ENCODE peak calls at places on chromosomes 4 and X, in four cellular contexts. One of them, this sample, is unnamed.
A peak's percentile ranks its signal among the peaks of the same experiment; 100 is the strongest.

GRCh38 chr4:41199788-41200187 is 14.6 kb downstream of the APBB2 start:
- DNase-seq in colonic mucosa: no peak
- DNase-seq in cardiac muscle cell: no peak
- DNase-seq in breast epithelium: no peak
- DNase-seq in this sample: no peak

GRCh38 chrX:53422915-53423268 is 219 bp downstream of the RIBC1 start:
- DNase-seq in cardiac muscle cell: no peak
- DNase-seq in breast epithelium: no peak
- DNase-seq in colonic mucosa: no peak
- DNase-seq in this sample: no peak

GRCh38 chr4:100557306-100557705 is 39.5 kb upstream of the EMCN start:
- DNase-seq in colonic mucosa: no peak
- DNase-seq in breast epithelium: no peak
- DNase-seq in cardiac muscle cell: no peak
- DNase-seq in this sample: no peak

GRCh38 chr4:138861130-138861529 is 154.5 kb upstream of the NOCT start:
- DNase-seq in colonic mucosa: no peak
- DNase-seq in breast epithelium: no peak
- DNase-seq in cardiac muscle cell: no peak
- DNase-seq in this sample: no peak

GRCh38 chr4:10620935-10621488 is 63.6 kb downstream of the CLNK start:
- DNase-seq in breast epithelium: no peak
- DNase-seq in cardiac muscle cell: peak; percentile 37
- DNase-seq in colonic mucosa: no peak
- DNase-seq in this sample: no peak

GRCh38 chrX:23061116-23061515 is 61.4 kb downstream of the DDX53 start:
- DNase-seq in colonic mucosa: no peak
- DNase-seq in cardiac muscle cell: no peak
- DNase-seq in breast epithelium: no peak
- DNase-seq in this sample: no peak

GRCh38 chr4:138952405-138952804 is 63.2 kb upstream of the NOCT start:
- DNase-seq in breast epithelium: no peak
- DNase-seq in colonic mucosa: no peak
- DNase-seq in cardiac muscle cell: no peak
- DNase-seq in this sample: no peak

GRCh38 chr4:147777456-147778091 is 45.7 kb downstream of the ARHGAP10 start:
- DNase-seq in breast epithelium: no peak
- DNase-seq in cardiac muscle cell: no peak
- DNase-seq in colonic mucosa: no peak
- DNase-seq in this sample: peak; percentile 62

GRCh38 chr4:3174371-3175338 is 74.3 kb upstream of the MSANTD1 start:
- DNase-seq in breast epithelium: no peak
- DNase-seq in colonic mucosa: no peak
- DNase-seq in cardiac muscle cell: peak; percentile 64
- DNase-seq in this sample: no peak

GRCh38 chr4:13483142-13484044 is 747 bp downstream of the RAB28 start:
- DNase-seq in colonic mucosa: peak; percentile 56
- DNase-seq in breast epithelium: no peak
- DNase-seq in cardiac muscle cell: peak; percentile 81
- DNase-seq in this sample: peak; percentile 32

GRCh38 chr4:107993969-107994368 is 4.3 kb downstream of the HADH start:
- DNase-seq in cardiac muscle cell: no peak
- DNase-seq in colonic mucosa: no peak
- DNase-seq in breast epithelium: no peak
- DNase-seq in this sample: no peak
- H3K4me3 ChIP-seq in cardiac muscle cell: no peak overlapping the region
- H3K4me3 ChIP-seq in colonic mucosa: no peak overlapping the region
- H3K4me3 ChIP-seq in breast epithelium: no peak overlapping the region
- H3K4me3 ChIP-seq in this sample: no peak overlapping the region

GRCh38 chr4:151922811-151923210 is 162.0 kb upstream of the GATB start:
- DNase-seq in breast epithelium: no peak
- DNase-seq in cardiac muscle cell: no peak
- DNase-seq in colonic mucosa: no peak
- DNase-seq in this sample: no peak
- H3K4me1 ChIP-seq in breast epithelium: no peaks in the 10 kb centered on the region
- H3K4me1 ChIP-seq in cardiac muscle cell: no peaks in the 10 kb centered on the region
- H3K4me1 ChIP-seq in colonic mucosa: no peaks in the 10 kb centered on the region
- H3K4me1 ChIP-seq in this sample: no peaks in the 10 kb centered on the region

GRCh38 chrX:136488706-136489105 is 959 bp downstream of the BRS3 start:
- DNase-seq in breast epithelium: no peak
- DNase-seq in colonic mucosa: no peak
- DNase-seq in cardiac muscle cell: no peak
- DNase-seq in this sample: no peak
- H3K27me3 ChIP-seq in breast epithelium: peaks cover 86% of the 10 kb centered on the region
- H3K27me3 ChIP-seq in colonic mucosa: no peaks in the 10 kb centered on the region
- H3K27me3 ChIP-seq in cardiac muscle cell: peaks cover 3% of the 10 kb centered on the region
- H3K27me3 ChIP-seq in this sample: no peaks in the 10 kb centered on the region

GRCh38 chr4:6307891-6308290 is 38.2 kb downstream of the WFS1 start:
- DNase-seq in cardiac muscle cell: no peak
- DNase-seq in colonic mucosa: no peak
- DNase-seq in breast epithelium: no peak
- DNase-seq in this sample: no peak

GRCh38 chr4:6307230-6307629 is 37.6 kb downstream of the WFS1 start:
- DNase-seq in breast epithelium: no peak
- DNase-seq in cardiac muscle cell: no peak
- DNase-seq in colonic mucosa: no peak
- DNase-seq in this sample: no peak

GRCh38 chr4:6309755-6310154 is 40.1 kb downstream of the WFS1 start:
- DNase-seq in colonic mucosa: no peak
- DNase-seq in cardiac muscle cell: no peak
- DNase-seq in breast epithelium: no peak
- DNase-seq in this sample: no peak

GRCh38 chr4:6306299-6306698 is 36.6 kb downstream of the WFS1 start:
- DNase-seq in colonic mucosa: no peak
- DNase-seq in breast epithelium: no peak
- DNase-seq in cardiac muscle cell: no peak
- DNase-seq in this sample: no peak

GRCh38 chr4:6308890-6309643 is 39.4 kb downstream of the WFS1 start:
- DNase-seq in breast epithelium: no peak
- DNase-seq in colonic mucosa: no peak
- DNase-seq in cardiac muscle cell: peak; percentile 63
- DNase-seq in this sample: no peak
- H3K4me3 ChIP-seq in breast epithelium: peak overlapping the region; percentile 54
- H3K4me3 ChIP-seq in colonic mucosa: peak overlapping the region; percentile 22
- H3K4me3 ChIP-seq in cardiac muscle cell: peak overlapping the region; percentile 46
- H3K4me3 ChIP-seq in this sample: no peak overlapping the region

GRCh38 chr4:168631241-168632151 is 134.6 kb downstream of the PALLD start:
- DNase-seq in breast epithelium: peak; percentile 65
- DNase-seq in cardiac muscle cell: peak; percentile 93
- DNase-seq in colonic mucosa: peak; percentile 70
- DNase-seq in this sample: peak; percentile 34
- H3K4me1 ChIP-seq in breast epithelium: no peaks in the 10 kb centered on the region
- H3K4me1 ChIP-seq in cardiac muscle cell: peaks cover 42% of the 10 kb centered on the region
- H3K4me1 ChIP-seq in colonic mucosa: no peaks in the 10 kb centered on the region
- H3K4me1 ChIP-seq in this sample: peaks cover 4% of the 10 kb centered on the region

DNA sequence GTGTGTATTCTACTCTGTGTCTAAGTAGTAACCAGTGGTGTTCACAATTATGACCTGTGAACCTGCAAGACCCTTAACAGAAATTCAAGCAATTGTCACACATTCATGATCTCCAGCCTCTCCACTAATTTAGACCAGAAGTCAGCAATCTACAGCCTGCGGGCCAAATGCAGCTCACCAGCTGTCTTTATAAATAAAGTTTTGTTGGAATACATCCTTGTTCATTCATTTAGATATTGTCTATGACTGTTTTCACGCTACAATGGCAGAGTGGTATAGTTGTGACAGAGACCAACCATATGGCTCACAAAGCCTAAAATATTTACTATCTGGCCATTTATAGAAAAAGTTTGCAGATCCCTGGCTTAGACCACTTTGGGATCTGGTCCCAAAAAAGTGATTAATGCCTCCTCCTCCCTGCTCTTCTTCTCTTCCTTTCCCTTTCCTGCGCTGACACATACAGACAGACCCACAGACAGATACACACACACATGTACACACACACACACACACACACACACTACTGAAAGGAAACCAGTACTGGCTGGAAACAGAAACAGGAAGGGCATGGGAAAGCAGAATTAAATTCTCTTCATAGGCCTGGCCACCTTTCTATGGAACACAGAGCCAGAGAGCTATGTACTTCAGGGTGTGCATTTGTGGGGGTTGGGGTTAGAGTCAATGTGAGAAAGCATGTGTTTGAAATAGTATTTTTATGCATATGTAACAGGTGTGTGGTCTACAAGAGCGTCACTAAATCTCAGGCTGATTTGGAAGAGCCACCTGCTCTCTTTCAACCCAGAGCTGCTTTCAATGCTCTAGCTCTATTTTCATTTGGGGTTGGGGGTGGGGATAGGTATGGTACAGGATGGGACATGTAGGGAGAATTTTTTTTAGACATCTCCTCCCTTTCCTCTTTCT is 49.7 kb upstream of the TMEM164 start:
- DNase-seq in cardiac muscle cell: no peak
- DNase-seq in breast epithelium: no peak
- DNase-seq in colonic mucosa: no peak
- DNase-seq in this sample: no peak
- H3K27me3 ChIP-seq in cardiac muscle cell: no peaks in the 10 kb centered on the region
- H3K27me3 ChIP-seq in breast epithelium: peaks cover 30% of the 10 kb centered on the region
- H3K27me3 ChIP-seq in colonic mucosa: no peaks in the 10 kb centered on the region
- H3K27me3 ChIP-seq in this sample: no peaks in the 10 kb centered on the region

This sample was measured in small intestine.